ENCODE peak calls at places on chromosomes 4 and X, in seven cellular contexts. Y, U, B, W, P, V and A are unnamed samples.
A peak's percentile ranks its signal among the peaks of the same experiment; 100 is the strongest.

GRCh38 chr4:52712991-52713275 is 38.3 kb downstream of the ERVMER34-1 start:
- DNase-seq in Y (no peak), U (no peak), B (no peak), W (no peak), P (peak; percentile 27), V (no peak), A (no peak)

GRCh38 chr4:109640644-109641043 is 62.6 kb downstream of the CASP6 start:
- DNase-seq in Y (no peak), U (no peak), B (no peak), W (no peak), P (no peak), V (no peak), A (no peak)

GRCh38 chr4:98803287-98803677 is 125.7 kb downstream of the EIF4E start:
- DNase-seq in Y (no peak), U (no peak), B (no peak), W (no peak), P (no peak), V (no peak), A (no peak)

GRCh38 chrX:77009691-77010090 is 437.5 kb upstream of the FGF16 start:
- DNase-seq in Y (no peak), U (no peak), B (peak; percentile 73), W (no peak), P (no peak), V (no peak), A (no peak)

GRCh38 chr4:159428975-159429692 is 326.3 kb downstream of the RAPGEF2 start:
- DNase-seq in Y (no peak), U (no peak), B (no peak), W (no peak), P (no peak), V (no peak), A (no peak)

GRCh38 chr4:74855879-74856278 is 61.6 kb upstream of the BTC start:
- DNase-seq in Y (no peak), U (no peak), B (no peak), W (no peak), P (no peak), V (no peak), A (no peak)

GRCh38 chrX:93673056-93673868 is at the start of gene NAP1L3:
- DNase-seq in Y (peak; percentile 23), U (peak; percentile 55), B (peak; percentile 30), W (peak; percentile 54), P (no peak), V (peak; percentile 28), A (peak; percentile 43)

GRCh38 chr4:87073187-87073569 is 138.4 kb downstream of the AFF1 start:
- DNase-seq in Y (no peak), U (no peak), B (no peak), W (no peak), P (no peak), V (no peak), A (no peak)

GRCh38 chr4:60241886-60242285 is 958.2 kb upstream of the ADGRL3 start:
- DNase-seq in Y (no peak), U (no peak), B (no peak), W (no peak), P (no peak), V (no peak), A (no peak)

GRCh38 chr4:124694961-124695598 is 17.5 kb downstream of the ANKRD50 start:
- DNase-seq in Y (no peak), U (no peak), B (no peak), W (no peak), P (no peak), V (no peak), A (no peak)

GRCh38 chr4:21802406-21802805 is 146.2 kb downstream of the KCNIP4 start:
- DNase-seq in Y (peak; percentile 5), U (no peak), B (no peak), W (no peak), P (no peak), V (no peak), A (no peak)

GRCh38 chrX:42466706-42467105 is 311.3 kb downstream of the PPP1R2C start:
- DNase-seq in Y (no peak), U (no peak), B (no peak), W (no peak), P (no peak), V (no peak), A (no peak)

GRCh38 chr4:180527993-180528392 is 1715.2 kb upstream of the TENM3 start:
- DNase-seq in Y (no peak), U (no peak), B (no peak), W (no peak), P (no peak), V (no peak), A (no peak)

GRCh38 chrX:95318882-95319281 is 1365.8 kb upstream of the DIAPH2 start:
- DNase-seq in Y (no peak), U (no peak), B (no peak), W (no peak), P (no peak), V (no peak), A (no peak)

GRCh38 chrX:13923845-13924244 is 105.8 kb downstream of the GEMIN8 start:
- DNase-seq in Y (no peak), U (no peak), B (no peak), W (no peak), P (no peak), V (no peak), A (no peak)

GRCh38 chr4:5524900-5525299 is 183.5 kb downstream of the EVC2 start:
- DNase-seq in Y (no peak), U (no peak), B (peak; percentile 12), W (no peak), P (no peak), V (no peak), A (no peak)

GRCh38 chrX:45751156-45751555 is 550.5 kb upstream of the DIPK2B start:
- DNase-seq in Y (no peak), U (no peak), B (no peak), W (no peak), P (no peak), V (no peak), A (no peak)

GRCh38 chr4:24876431-24876830 is 36.4 kb downstream of the CCDC149 start:
- DNase-seq in Y (no peak), U (no peak), B (no peak), W (no peak), P (no peak), V (no peak), A (no peak)

GRCh38 chr4:178599521-178599920 is 1157.3 kb upstream of the AGA start:
- DNase-seq in Y (no peak), U (no peak), B (no peak), W (no peak), P (no peak), V (no peak), A (no peak)

GRCh38 chr4:110614173-110614948 is 8.5 kb downstream of the PITX2 start:
- DNase-seq in Y (no peak), U (no peak), B (no peak), W (no peak), P (no peak), V (no peak), A (no peak)

GRCh38 chrX:40871385-40872082 is 136.2 kb upstream of the MED14 start:
- DNase-seq in Y (no peak), U (no peak), B (no peak), W (peak; percentile 1), P (no peak), V (peak; percentile 51), A (no peak)

GRCh38 chr4:120843840-120844527 is 78.5 kb downstream of the PRDM5 start:
- DNase-seq in Y (no peak), U (no peak), B (no peak), W (no peak), P (no peak), V (no peak), A (no peak)

GRCh38 chr4:14022428-14022827 is 394.9 kb upstream of the BOD1L1 start:
- DNase-seq in Y (no peak), U (no peak), B (peak; percentile 38), W (no peak), P (no peak), V (no peak), A (no peak)

GRCh38 chrX:27765718-27766117 is 42.1 kb upstream of the MAGEB10 start:
- DNase-seq in Y (no peak), U (no peak), B (no peak), W (no peak), P (no peak), V (no peak), A (no peak)

GRCh38 chr4:110586137-110586850 is 36.6 kb downstream of the PITX2 start:
- DNase-seq in Y (peak; percentile 52), U (no peak), B (no peak), W (no peak), P (no peak), V (peak; percentile 51), A (no peak)

GRCh38 chr4:76153356-76153755 is 5.2 kb upstream of the NUP54 start:
- DNase-seq in Y (no peak), U (no peak), B (no peak), W (no peak), P (no peak), V (no peak), A (no peak)

GRCh38 chr4:109375778-109376414 is 57.7 kb upstream of the SEC24B start:
- DNase-seq in Y (no peak), U (no peak), B (no peak), W (no peak), P (no peak), V (no peak), A (no peak)

GRCh38 chr4:38621004-38621684 is 42.9 kb upstream of the KLF3 start:
- DNase-seq in Y (peak; percentile 20), U (peak; percentile 48), B (no peak), W (no peak), P (no peak), V (no peak), A (no peak)

GRCh38 chr4:181613210-181613609 is 630.0 kb upstream of the TENM3 start:
- DNase-seq in Y (no peak), U (no peak), B (no peak), W (no peak), P (no peak), V (no peak), A (no peak)